ENCODE peak calls at places on chromosome 3, in eight cellular contexts. Y, I, N, L, H, F, O and W are unnamed samples.

GRCh38 chr3:50587806-50588758 is 18.8 kb downstream of the HEMK1 start:
- DNase-seq in F (no peak), Y (no peak), I (peak), O (no peak), L (no peak), H (no peak), N (no peak), W (no peak)

GRCh38 chr3:46705751-46706572 is 4.8 kb downstream of the TMIE start:
- DNase-seq in O (no peak), H (peak), F (peak), Y (no peak), N (no peak), I (no peak), L (no peak), W (no peak)

GRCh38 chr3:65126527-65127440 is 439.0 kb upstream of the ADAMTS9 start:
- DNase-seq in L (no peak), Y (no peak), H (no peak), O (no peak), N (no peak), F (peak), I (no peak), W (no peak)

GRCh38 chr3:34102290-34102689 is 303.9 kb downstream of the PDCD6IP start:
- DNase-seq in O (no peak), I (no peak), Y (no peak), N (no peak), L (no peak), H (no peak), F (no peak), W (no peak)

GRCh38 chr3:96331341-96331740 is 483.1 kb upstream of the EPHA6 start:
- DNase-seq in Y (no peak), O (no peak), N (no peak), L (peak), H (no peak), I (no peak), F (no peak), W (no peak)

GRCh38 chr3:124829175-124829818 is 57.9 kb downstream of the ITGB5 start:
- DNase-seq in H (no peak), F (no peak), L (no peak), N (no peak), O (no peak), I (no peak), Y (no peak), W (no peak)

GRCh38 chr3:169144691-169145090 is 518.8 kb downstream of the MECOM start:
- DNase-seq in H (no peak), I (no peak), Y (no peak), L (no peak), O (no peak), F (no peak), N (no peak), W (no peak)

GRCh38 chr3:45929042-45929679 is 14.1 kb upstream of the CXCR6 start:
- DNase-seq in F (no peak), N (no peak), Y (peak), H (no peak), I (peak), L (peak), O (peak), W (no peak)

GRCh38 chr3:175338775-175339535 is 479.8 kb downstream of the NAALADL2 start:
- DNase-seq in L (no peak), H (peak), I (no peak), Y (no peak), F (peak), N (no peak), O (no peak), W (no peak)

GRCh38 chr3:106823706-106824105 is 553.5 kb upstream of the CCDC54 start:
- DNase-seq in I (no peak), L (no peak), F (no peak), O (no peak), N (no peak), Y (no peak), H (no peak), W (no peak)

GRCh38 chr3:124776856-124777255 is 46.6 kb downstream of the UMPS start:
- DNase-seq in Y (no peak), I (no peak), N (no peak), F (no peak), O (no peak), H (no peak), L (no peak), W (no peak)

GRCh38 chr3:163971861-163972260 is 1106.4 kb downstream of the SI start:
- DNase-seq in O (no peak), L (no peak), H (no peak), N (no peak), F (no peak), I (no peak), Y (no peak), W (no peak)

GRCh38 chr3:60070366-60070765 is 1020.5 kb upstream of the CFAP20DC start:
- DNase-seq in F (no peak), H (no peak), I (no peak), L (no peak), N (no peak), O (no peak), Y (no peak), W (no peak)

GRCh38 chr3:183261103-183261502 is 8.1 kb downstream of the B3GNT5 start:
- DNase-seq in Y (no peak), F (no peak), O (no peak), I (no peak), L (no peak), H (no peak), N (no peak), W (no peak)

GRCh38 chr3:145902166-145902565 is 258.8 kb downstream of the PLOD2 start:
- DNase-seq in Y (no peak), L (no peak), O (no peak), F (no peak), H (no peak), I (no peak), N (no peak), W (no peak)

GRCh38 chr3:52090131-52090548 is 33.8 kb upstream of the DUSP7 start:
- DNase-seq in I (no peak), Y (no peak), H (no peak), O (no peak), N (no peak), F (peak), L (peak), W (no peak)

GRCh38 chr3:45565341-45565740 is 29.2 kb upstream of the LIMD1 start:
- DNase-seq in F (no peak), Y (peak), O (no peak), N (no peak), H (no peak), I (no peak), L (no peak), W (no peak)

GRCh38 chr3:120052225-120052624 is 42.0 kb downstream of the GSK3B start:
- DNase-seq in N (no peak), O (no peak), I (no peak), Y (no peak), L (no peak), H (no peak), F (no peak), W (no peak)

GRCh38 chr3:13016083-13016725 is 57.0 kb downstream of the IQSEC1 start:
- DNase-seq in N (peak), H (no peak), L (peak), I (peak), F (no peak), Y (peak), O (peak), W (peak)

GRCh38 chr3:189947068-189947467 is 173.6 kb downstream of the P3H2 start:
- DNase-seq in I (no peak), H (no peak), F (no peak), O (no peak), L (no peak), N (no peak), Y (no peak), W (no peak)

GRCh38 chr3:101143002-101143401 is 149.8 kb upstream of the ABI3BP start:
- DNase-seq in N (no peak), O (no peak), Y (no peak), H (no peak), L (no peak), I (no peak), F (no peak), W (no peak)

GRCh38 chr3:121436641-121437040 is 109.1 kb downstream of the POLQ start:
- DNase-seq in H (no peak), O (no peak), I (no peak), F (no peak), Y (no peak), N (no peak), L (no peak), W (no peak)

GRCh38 chr3:151351216-151351615 is 21.9 kb upstream of the P2RY13 start:
- DNase-seq in I (no peak), L (peak), Y (no peak), N (no peak), O (no peak), F (no peak), H (no peak), W (no peak)

GRCh38 chr3:30750967-30751366 is 143.5 kb downstream of the GADL1 start:
- DNase-seq in F (no peak), O (no peak), L (no peak), Y (no peak), N (peak), H (no peak), I (no peak), W (no peak)

GRCh38 chr3:47762233-47762632 is 19.5 kb downstream of the SMARCC1 start:
- DNase-seq in O (no peak), F (no peak), N (no peak), Y (no peak), I (no peak), H (no peak), L (no peak), W (no peak)

GRCh38 chr3:12910356-12911099 is 69.2 kb upstream of the RPL32 start:
- DNase-seq in F (no peak), H (no peak), N (peak), O (no peak), I (no peak), L (no peak), Y (no peak), W (no peak)

GRCh38 chr3:115999598-115999997 is 376.3 kb downstream of the GAP43 start:
- DNase-seq in F (no peak), I (no peak), L (no peak), N (no peak), O (no peak), Y (no peak), H (no peak), W (no peak)

GRCh38 chr3:179373938-179374337 is 26.4 kb downstream of the MFN1 start:
- DNase-seq in Y (no peak), I (no peak), O (no peak), H (no peak), F (no peak), L (no peak), N (no peak), W (no peak)

GRCh38 chr3:182325213-182325941 is 467.9 kb upstream of the ATP11B start:
- DNase-seq in F (no peak), O (no peak), H (peak), L (no peak), I (no peak), N (no peak), Y (no peak), W (no peak)

GRCh38 chr3:8554725-8555621 is 53.4 kb downstream of the LMCD1 start:
- DNase-seq in Y (no peak), O (peak), N (peak), I (no peak), F (peak), H (no peak), L (no peak), W (no peak)

GRCh38 chr3:4570840-4571621 is 77.9 kb downstream of the ITPR1 start:
- DNase-seq in H (no peak), L (peak), I (peak), N (no peak), F (no peak), O (no peak), Y (no peak), W (no peak)

GRCh38 chr3:195056506-195056905 is 214.5 kb downstream of the XXYLT1 start:
- DNase-seq in F (no peak), O (no peak), Y (no peak), H (no peak), I (no peak), N (no peak), L (no peak), W (no peak)

GRCh38 chr3:133457025-133457424 is 57.2 kb downstream of the BFSP2 start:
- DNase-seq in I (no peak), Y (no peak), F (no peak), L (no peak), N (no peak), H (no peak), O (peak), W (peak)